ENCODE peak calls at places on chromosomes 7 and 10, in five cellular contexts. S is NCI-H748 treated with DMSO at 0.1 percent for 48 hours, M is RWPE1, V is glomerular endothelial cell, G is OCI-LY7. L is an unnamed sample.

GRCh38 chr10:33084388-33084896 is 126.4 kb upstream of the ITGB1 start:
- DNase-seq in G (no peak), V (no peak), S (no peak), M (no peak), L (no peak)

GRCh38 chr7:25847331-25848070 is 304.5 kb upstream of the NFE2L3 start:
- DNase-seq in G (no peak), S (no peak), M (no peak), V (no peak), L (no peak)

GRCh38 chr7:51071427-51071826 is 245.2 kb downstream of the COBL start:
- DNase-seq in G (no peak), M (no peak), V (no peak), S (no peak), L (no peak)

GRCh38 chr10:124636271-124636993 is 107.7 kb downstream of the FAM53B start:
- DNase-seq in S (no peak), V (no peak), M (no peak), G (peak), L (no peak)

GRCh38 chr10:103692421-103693069 is 162.8 kb downstream of the SH3PXD2A start:
- DNase-seq in S (no peak), M (no peak), G (peak), V (no peak), L (peak)

GRCh38 chr7:138752568-138753518 is 45.0 kb upstream of the TMEM213 start:
- DNase-seq in V (no peak), S (no peak), M (no peak), G (peak), L (no peak)

GRCh38 chr7:93910076-93910994 is 4.0 kb downstream of the GNGT1 start:
- DNase-seq in S (no peak), G (no peak), V (no peak), M (no peak), L (no peak)

GRCh38 chr10:81179324-81179723 is 641.6 kb downstream of the SH2D4B start:
- DNase-seq in G (no peak), S (no peak), M (no peak), V (no peak), L (no peak)

GRCh38 chr7:141113131-141113530 is 39.3 kb downstream of the TMEM178B start:
- DNase-seq in G (no peak), M (no peak), S (no peak), V (no peak), L (no peak)

GRCh38 chr10:106107711-106108110 is 1056.8 kb downstream of the SORCS1 start:
- DNase-seq in S (no peak), M (no peak), G (no peak), V (no peak), L (no peak)

GRCh38 chr10:89279449-89279869 is 22.4 kb upstream of the IFIT2 start:
- DNase-seq in V (peak), G (no peak), M (peak), S (no peak), L (no peak)

GRCh38 chr10:72697711-72698110 is 5.8 kb downstream of the MCU start:
- DNase-seq in S (no peak), G (no peak), V (no peak), M (no peak), L (no peak)

GRCh38 chr10:14548474-14548873 is 217.8 kb upstream of the FRMD4A start:
- DNase-seq in M (no peak), V (no peak), S (no peak), G (no peak), L (no peak)

GRCh38 chr10:72375585-72375984 is 20.9 kb upstream of the DNAJB12 start:
- DNase-seq in V (no peak), G (no peak), S (no peak), M (no peak), L (no peak)

GRCh38 chr7:92306153-92306552 is 60.4 kb downstream of the ANKIB1 start:
- DNase-seq in V (no peak), S (no peak), G (no peak), M (peak), L (no peak)

GRCh38 chr7:135321556-135321955 is 87.9 kb downstream of the STRA8 start:
- DNase-seq in G (no peak), V (no peak), M (peak), S (no peak), L (no peak)

GRCh38 chr10:129207276-129207675 is 259.8 kb upstream of the MGMT start:
- DNase-seq in G (no peak), S (no peak), V (no peak), M (no peak), L (no peak)

GRCh38 chr10:43073721-43074120 is 3.1 kb upstream of the RET start:
- DNase-seq in V (no peak), G (no peak), S (no peak), M (no peak), L (no peak)

GRCh38 chr7:94439893-94440381 is 45.2 kb downstream of the COL1A2 start:
- DNase-seq in V (no peak), G (no peak), S (peak), M (no peak), L (no peak)

GRCh38 chr10:88062385-88062784 is 199.0 kb downstream of the PTEN start:
- DNase-seq in V (no peak), G (no peak), M (no peak), S (no peak), L (peak)

GRCh38 chr10:93718937-93719725 is 16.7 kb upstream of the FRA10AC1 start:
- DNase-seq in G (peak), M (no peak), S (no peak), V (no peak), L (peak)

GRCh38 chr10:77355844-77356243 is 281.8 kb downstream of the KCNMA1 start:
- DNase-seq in V (no peak), G (no peak), M (peak), S (no peak), L (no peak)

GRCh38 chr7:34096135-34096775 is 190.9 kb downstream of the BMPER start:
- DNase-seq in G (no peak), S (no peak), M (no peak), V (no peak), L (no peak)

GRCh38 chr7:82362129-82362528 is 81.4 kb downstream of the CACNA2D1 start:
- DNase-seq in V (no peak), S (no peak), M (no peak), G (no peak), L (no peak)

GRCh38 chr10:13873201-13873600 is 286.4 kb downstream of the PRPF18 start:
- DNase-seq in S (no peak), V (no peak), G (peak), M (no peak), L (no peak)

GRCh38 chr7:34165927-34166550 is 260.7 kb downstream of the BMPER start:
- DNase-seq in G (peak), S (no peak), M (no peak), V (peak), L (no peak)

GRCh38 chr10:77386833-77387232 is 250.8 kb downstream of the KCNMA1 start:
- DNase-seq in G (no peak), M (no peak), S (no peak), V (no peak), L (no peak)

GRCh38 chr10:34181545-34182300 is 633.4 kb downstream of the PARD3 start:
- DNase-seq in M (no peak), G (no peak), V (no peak), S (no peak), L (no peak)

GRCh38 chr7:7834761-7835160 is 116.4 kb upstream of the RPA3 start:
- DNase-seq in S (no peak), M (no peak), V (no peak), G (no peak), L (no peak)